ENCODE peak calls at places on chromosome 15, in seven cellular contexts. Q is H1, H is ovary, M is sigmoid colon, K is stomach, B is A549, R is uterus. P is an unnamed sample.

GRCh38 chr15:30953731-30954378 is 37.6 kb downstream of the MTMR10 start:
- DNase-seq in B (peak), R (no peak), H (no peak), M (no peak), Q (no peak), K (no peak), P (no peak)

GRCh38 chr15:87354661-87355410 is 901.7 kb downstream of the NTRK3 start:
- DNase-seq in K (no peak), Q (no peak), R (no peak), M (no peak), B (no peak), H (no peak), P (no peak)

GRCh38 chr15:76866716-76867321 is 38.3 kb downstream of the SCAPER start:
- DNase-seq in B (peak), H (no peak), R (no peak), Q (no peak), K (no peak), M (no peak), P (no peak)

GRCh38 chr15:68725736-68726135 is 95.0 kb downstream of the ANP32A start:
- DNase-seq in H (peak), R (peak), B (no peak), Q (no peak), M (peak), K (peak), P (peak)

GRCh38 chr15:73573572-73573971 is 59.6 kb downstream of the NPTN start:
- DNase-seq in R (peak), H (no peak), M (peak), B (no peak), K (no peak), Q (no peak), P (no peak)

GRCh38 chr15:42448281-42448680 is 42.7 kb downstream of the ZNF106 start:
- DNase-seq in R (no peak), M (no peak), B (no peak), K (no peak), Q (no peak), H (no peak), P (no peak)

GRCh38 chr15:95932676-95933075 is 397.8 kb upstream of the NR2F2 start:
- DNase-seq in K (no peak), B (no peak), H (no peak), R (no peak), M (no peak), Q (no peak), P (no peak)

GRCh38 chr15:79221696-79222095 is 60.8 kb upstream of the ANKRD34C start:
- DNase-seq in R (no peak), M (no peak), H (no peak), Q (no peak), B (no peak), K (no peak), P (no peak)

GRCh38 chr15:43218908-43219706 is 1.7 kb downstream of the EPB42 start:
- DNase-seq in K (no peak), Q (peak), M (no peak), B (no peak), H (no peak), R (no peak), P (peak)

GRCh38 chr15:63331456-63331855 is 50.2 kb downstream of the CA12 start:
- DNase-seq in Q (no peak), B (no peak), M (no peak), R (no peak), K (no peak), H (no peak), P (no peak)

GRCh38 chr15:101277943-101278564 is 769 bp upstream of the SELENOS start:
- DNase-seq in B (no peak), M (no peak), H (no peak), Q (no peak), K (no peak), R (no peak), P (no peak)

GRCh38 chr15:75731248-75732100 is 18.8 kb upstream of the CSPG4 start:
- DNase-seq in H (peak), R (peak), K (no peak), Q (peak), B (no peak), M (peak), P (no peak)

GRCh38 chr15:99115300-99116215 is 10.7 kb downstream of the SYNM start:
- DNase-seq in M (peak), R (no peak), B (no peak), Q (no peak), H (no peak), K (no peak), P (no peak)

GRCh38 chr15:23801881-23802280 is 114.8 kb upstream of the NDN start:
- DNase-seq in Q (no peak), R (no peak), H (no peak), B (no peak), K (peak), M (no peak), P (no peak)

GRCh38 chr15:69056365-69056764 is 41.9 kb downstream of the NOX5 start:
- DNase-seq in Q (no peak), B (no peak), R (no peak), K (no peak), H (no peak), M (no peak), P (no peak)

GRCh38 chr15:68730491-68731317 is 90.0 kb downstream of the ANP32A start:
- DNase-seq in M (peak), H (peak), Q (peak), B (peak), K (peak), R (peak), P (no peak)

GRCh38 chr15:77122576-77122975 is 51.7 kb upstream of the TSPAN3 start:
- DNase-seq in B (no peak), Q (no peak), H (no peak), M (no peak), K (no peak), R (no peak), P (no peak)

GRCh38 chr15:41816788-41817187 is 11.1 kb upstream of the JMJD7 start:
- DNase-seq in R (no peak), Q (no peak), B (no peak), K (no peak), H (no peak), M (no peak), P (no peak)

GRCh38 chr15:101425787-101426365 is 63.6 kb downstream of the PCSK6 start:
- DNase-seq in M (no peak), B (no peak), H (no peak), K (no peak), Q (peak), R (no peak), P (no peak)

GRCh38 chr15:60370804-60371700 is 26.7 kb downstream of the ANXA2 start:
- DNase-seq in M (peak), B (peak), R (peak), K (peak), Q (no peak), H (peak), P (peak)

GRCh38 chr15:31216210-31216911 is 110.3 kb upstream of the KLF13 start:
- DNase-seq in B (peak), M (peak), H (peak), K (peak), R (peak), Q (peak), P (peak)

GRCh38 chr15:73225358-73226015 is 143.3 kb downstream of the HCN4 start:
- DNase-seq in H (no peak), B (no peak), Q (peak), R (no peak), K (no peak), M (no peak), P (no peak)

GRCh38 chr15:59245583-59245982 is 38.9 kb downstream of the LDHAL6B start:
- DNase-seq in K (no peak), M (no peak), H (no peak), Q (no peak), B (no peak), R (no peak), P (no peak)

GRCh38 chr15:97171556-97171955 is 788.9 kb upstream of the ARRDC4 start:
- DNase-seq in M (no peak), H (no peak), B (no peak), R (no peak), K (no peak), Q (no peak), P (no peak)

GRCh38 chr15:58486564-58486963 is 54.8 kb downstream of the LIPC start:
- DNase-seq in M (no peak), R (no peak), K (no peak), B (no peak), Q (no peak), H (no peak), P (no peak)

GRCh38 chr15:80207887-80208286 is 44.1 kb downstream of the CTXND1 start:
- DNase-seq in H (no peak), Q (no peak), R (no peak), B (no peak), M (no peak), K (no peak), P (no peak)

GRCh38 chr15:81530271-81530670 is 156.3 kb upstream of the TMC3 start:
- DNase-seq in K (no peak), R (no peak), Q (no peak), M (no peak), B (no peak), H (no peak), P (no peak)

GRCh38 chr15:83225449-83225848 is 17.8 kb upstream of the HDGFL3 start:
- DNase-seq in B (no peak), M (no peak), K (no peak), R (no peak), Q (no peak), H (no peak), P (no peak)

GRCh38 chr15:51706347-51706746 is 25.0 kb downstream of the SCG3 start:
- DNase-seq in H (no peak), B (no peak), R (peak), K (no peak), Q (no peak), M (no peak), P (no peak)

GRCh38 chr15:29747837-29748417 is 74.3 kb downstream of the TJP1 start:
- DNase-seq in R (no peak), K (no peak), B (no peak), Q (no peak), H (no peak), M (no peak), P (no peak)

GRCh38 chr15:56035166-56035565 is 41.8 kb upstream of the NEDD4 start:
- DNase-seq in M (no peak), H (no peak), B (no peak), Q (no peak), R (no peak), K (no peak), P (no peak)

GRCh38 chr15:43955140-43955539 is 128.3 kb downstream of the WDR76 start:
- DNase-seq in M (no peak), H (no peak), R (no peak), K (no peak), Q (no peak), B (no peak), P (no peak)

DNA sequence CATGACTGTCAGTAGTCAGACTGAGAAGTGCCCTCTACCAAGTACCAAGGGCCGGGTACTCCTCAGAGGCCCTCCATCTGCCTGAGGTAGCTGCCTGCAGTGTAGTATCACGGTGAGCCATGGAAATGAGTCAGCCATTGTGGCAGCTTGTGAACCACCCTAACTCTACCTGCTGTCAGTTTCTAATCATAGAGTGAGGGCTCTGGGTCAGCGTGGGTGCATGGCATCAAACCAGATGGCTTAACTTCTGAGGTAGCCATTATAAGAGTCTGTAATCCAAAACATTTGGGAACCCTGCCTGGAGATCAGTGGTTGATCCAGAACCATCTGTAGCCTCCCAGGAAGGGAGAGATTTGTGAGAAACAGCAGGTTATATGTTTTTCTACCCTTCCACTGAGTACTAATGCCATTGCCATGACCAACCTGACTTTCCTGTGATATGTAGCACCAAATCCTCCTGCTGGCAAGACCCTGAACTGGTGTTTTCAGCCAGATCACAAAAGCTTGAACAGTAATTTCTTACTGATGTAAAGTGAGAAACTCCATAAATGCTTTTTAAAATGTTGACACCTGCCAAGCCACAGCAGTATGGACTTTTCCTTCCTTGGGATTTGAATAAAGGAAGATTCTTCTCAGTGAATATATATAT is 38.9 kb downstream of the ABHD2 start:
- DNase-seq in K (no peak), Q (no peak), M (no peak), B (no peak), H (no peak), R (no peak), P (no peak)
- TF ChIP-seq CTCF in K (no peak), Q (peak), M (no peak), B (no peak), H (no peak), R (no peak), P (no peak)

GRCh38 chr15:85694086-85694485 is 100.6 kb downstream of the KLHL25 start:
- DNase-seq in M (no peak), H (no peak), B (no peak), R (no peak), Q (no peak), K (no peak), P (no peak)

GRCh38 chr15:85690546-85691226 is 104.0 kb downstream of the KLHL25 start:
- DNase-seq in B (no peak), R (no peak), H (no peak), Q (no peak), M (no peak), K (no peak), P (no peak)

GRCh38 chr15:85691350-85692240 is 103.1 kb downstream of the KLHL25 start:
- DNase-seq in M (no peak), Q (no peak), R (no peak), B (no peak), K (peak), H (no peak), P (no peak)

GRCh38 chr15:85693277-85693676 is 101.4 kb downstream of the KLHL25 start:
- DNase-seq in K (no peak), M (no peak), Q (no peak), H (no peak), B (no peak), R (no peak), P (no peak)

DNA sequence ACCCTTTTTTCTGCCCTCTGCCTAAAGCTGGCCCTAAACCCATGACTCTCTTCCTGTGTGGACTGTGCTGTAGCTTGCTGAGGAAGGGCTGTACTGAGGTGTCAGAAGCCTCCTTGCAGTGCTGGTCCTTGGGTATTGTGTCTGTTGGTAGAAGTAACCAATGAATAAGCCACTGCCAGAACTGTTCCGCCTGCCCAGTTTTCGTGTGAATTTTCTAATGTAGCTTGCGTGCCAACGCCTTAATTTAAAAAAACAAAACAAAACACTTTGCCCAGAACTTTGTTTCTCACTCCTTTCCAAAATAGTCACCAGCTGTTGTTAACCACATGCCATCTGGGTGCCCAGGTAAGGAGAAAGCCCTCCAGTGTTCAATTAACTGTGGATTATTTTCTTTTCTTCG is 101.9 kb downstream of the KLHL25 start:
- DNase-seq in M (no peak), B (no peak), K (peak), Q (no peak), R (no peak), H (no peak), P (no peak)
- TF ChIP-seq POLR2A in M (no peak), B (no peak), K (no peak), Q (no peak), R (no peak), H (no peak), P (no peak)

GRCh38 chr15:39931615-39932014 is 2.3 kb upstream of the EIF2AK4 start:
- DNase-seq in R (no peak), M (no peak), H (no peak), K (no peak), B (no peak), Q (no peak), P (no peak)
- TF ChIP-seq CTCF in R (no peak), M (no peak), H (no peak), K (no peak), B (peak), Q (peak), P (no peak)

GRCh38 chr15:90665288-90666134 is 51.6 kb upstream of the BLM start:
- DNase-seq in B (peak), M (peak), K (peak), H (peak), Q (no peak), R (peak), P (peak)

GRCh38 chr15:90667063-90667754 is 49.9 kb upstream of the BLM start:
- DNase-seq in Q (no peak), R (no peak), H (no peak), B (no peak), K (no peak), M (no peak), P (no peak)

GRCh38 chr15:90666135-90666909 is 50.8 kb upstream of the BLM start:
- DNase-seq in R (no peak), Q (no peak), K (no peak), M (no peak), H (no peak), B (peak), P (no peak)

GRCh38 chr15:90660195-90660995 is 56.8 kb upstream of the BLM start:
- DNase-seq in Q (no peak), R (peak), M (peak), H (no peak), K (peak), B (peak), P (peak)

GRCh38 chr15:90664650-90665287 is 52.4 kb upstream of the BLM start:
- DNase-seq in B (no peak), Q (no peak), K (no peak), M (peak), R (peak), H (peak), P (no peak)
- TF ChIP-seq POLR2A in B (no peak), Q (no peak), K (no peak), M (no peak), R (no peak), H (no peak), P (no peak)

GRCh38 chr15:67181221-67181639 is 73.2 kb downstream of the AAGAB start:
- DNase-seq in H (no peak), K (no peak), R (peak), M (no peak), Q (no peak), B (no peak), P (peak)
- TF ChIP-seq CTCF in H (no peak), K (no peak), R (no peak), M (no peak), Q (peak), B (no peak), P (no peak)

P was measured in breast epithelium.